ENCODE peak calls at places on chromosomes 7 and 10, in eight cellular contexts. U, C, E, R, G, I, B and N are unnamed samples.

GRCh38 chr10:86899128-86899527 is 58.3 kb downstream of the MMRN2 start:
- DNase-seq in U (no peak), C (peak; percentile 57), E (no peak), R (no peak), G (no peak), I (no peak), B (no peak), N (no peak)

GRCh38 chr7:84384417-84384816 is 189.8 kb upstream of the SEMA3A start:
- DNase-seq in U (no peak), C (no peak), E (peak; percentile 9), R (no peak), G (no peak), I (no peak), B (no peak), N (no peak)

GRCh38 chr10:133131754-133132710 is 28.0 kb upstream of the KNDC1 start:
- DNase-seq in U (no peak), C (no peak), E (no peak), R (no peak), G (no peak), I (no peak), B (peak; percentile 38), N (no peak)

GRCh38 chr10:42850931-42851330 is 68.3 kb downstream of the BMS1 start:
- DNase-seq in U (no peak), C (no peak), E (no peak), R (no peak), G (no peak), I (no peak), B (no peak), N (no peak)

GRCh38 chr10:69506834-69507643 is 55.8 kb downstream of the TSPAN15 start:
- DNase-seq in U (no peak), C (no peak), E (no peak), R (no peak), G (no peak), I (no peak), B (no peak), N (no peak)

GRCh38 chr7:926061-927030 is 28.1 kb downstream of the ADAP1 start:
- DNase-seq in U (no peak), C (no peak), E (no peak), R (no peak), G (no peak), I (peak; percentile 11), B (peak; percentile 92), N (no peak)

GRCh38 chr7:130922206-130923112 is 188.5 kb upstream of the KLF14 start:
- DNase-seq in U (no peak), C (no peak), E (no peak), R (no peak), G (no peak), I (no peak), B (no peak), N (no peak)

GRCh38 chr7:102849079-102849478 is 63.7 kb upstream of the LRRC17 start:
- DNase-seq in U (no peak), C (no peak), E (peak; percentile 91), R (no peak), G (no peak), I (no peak), B (no peak), N (no peak)

DNA sequence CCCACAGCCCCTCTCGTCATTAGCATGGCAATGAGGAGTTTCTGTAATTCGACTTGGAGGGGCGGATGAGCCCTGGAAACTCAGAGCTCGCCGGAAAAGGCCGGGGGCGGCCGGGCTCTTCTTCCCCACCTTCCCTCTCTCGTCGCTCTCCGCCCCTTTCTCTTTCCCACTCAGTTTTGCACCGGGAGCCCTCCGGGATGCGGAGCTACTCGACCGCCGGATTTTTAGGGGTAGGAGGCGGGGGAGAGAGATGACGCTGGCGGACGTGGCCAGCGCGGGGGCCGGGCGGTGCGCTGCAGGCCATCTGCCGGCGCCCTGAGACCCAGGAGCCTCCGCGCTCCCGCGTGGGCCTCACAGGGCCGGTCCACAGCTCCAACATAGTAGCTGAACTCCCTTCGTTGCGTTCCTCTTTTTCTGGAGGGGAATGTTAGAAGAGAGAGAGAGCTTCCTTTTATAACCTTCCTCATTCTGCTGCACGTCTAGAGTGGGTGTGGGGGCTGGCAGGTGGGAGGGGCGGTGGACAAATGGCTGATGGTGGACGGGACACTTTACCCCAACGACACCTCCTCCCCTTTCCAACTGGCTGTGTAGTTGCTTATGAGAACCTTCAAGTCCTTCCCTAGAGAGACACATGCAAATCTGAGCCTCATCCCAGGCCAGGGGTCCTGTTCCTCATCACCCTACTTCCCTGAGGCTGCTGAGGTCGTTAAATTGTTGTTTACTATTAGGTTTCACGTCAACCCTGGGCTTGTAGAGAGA is 1.1 kb upstream of the HOXA1 start:
- DNase-seq in U (no peak), C (peak; percentile 31), E (peak; percentile 59), R (peak; percentile 52), G (no peak), I (no peak), B (no peak), N (no peak)
- H3K4me3 ChIP-seq in U (peak overlapping the region; percentile 91), C (peak overlapping the region; percentile 58), E (peak overlapping the region; percentile 93), R (peak overlapping the region; percentile 51), G (peak overlapping the region; percentile 91), I (no peak overlapping the region), B (peak overlapping the region; percentile 85), N (peak overlapping the region; percentile 83)

GRCh38 chr7:34761627-34762026 is 103.6 kb downstream of the NPSR1 start:
- DNase-seq in U (no peak), C (no peak), E (peak; percentile 3), R (no peak), G (no peak), I (no peak), B (no peak), N (no peak)
- TF ChIP-seq CTCF in U (no peak), C (no peak), E (no peak), R (no peak), G (no peak), I (no peak), B (no peak), N (no peak)

GRCh38 chr10:32955790-32956189 is 2.2 kb downstream of the ITGB1 start:
- DNase-seq in U (no peak), C (no peak), E (no peak), R (no peak), G (no peak), I (no peak), B (no peak), N (no peak)

GRCh38 chr10:32954545-32955298 is 3.3 kb downstream of the ITGB1 start:
- DNase-seq in U (no peak), C (no peak), E (no peak), R (no peak), G (no peak), I (no peak), B (no peak), N (no peak)

GRCh38 chr10:32954080-32954479 is 4.0 kb downstream of the ITGB1 start:
- DNase-seq in U (no peak), C (no peak), E (no peak), R (no peak), G (no peak), I (no peak), B (no peak), N (no peak)

GRCh38 chr10:32956365-32957197 is 1.4 kb downstream of the ITGB1 start:
- DNase-seq in U (no peak), C (no peak), E (no peak), R (no peak), G (no peak), I (no peak), B (no peak), N (no peak)

GRCh38 chr10:32955299-32955772 is 2.7 kb downstream of the ITGB1 start:
- DNase-seq in U (no peak), C (no peak), E (no peak), R (no peak), G (no peak), I (no peak), B (no peak), N (no peak)
- H3K4me3 ChIP-seq in U (peak overlapping the region; percentile 79), C (peak overlapping the region; percentile 13), E (peak overlapping the region; percentile 80), R (no peak overlapping the region), G (peak overlapping the region; percentile 86), I (peak overlapping the region; percentile 96), B (no peak overlapping the region), N (peak overlapping the region; percentile 44)

DNA sequence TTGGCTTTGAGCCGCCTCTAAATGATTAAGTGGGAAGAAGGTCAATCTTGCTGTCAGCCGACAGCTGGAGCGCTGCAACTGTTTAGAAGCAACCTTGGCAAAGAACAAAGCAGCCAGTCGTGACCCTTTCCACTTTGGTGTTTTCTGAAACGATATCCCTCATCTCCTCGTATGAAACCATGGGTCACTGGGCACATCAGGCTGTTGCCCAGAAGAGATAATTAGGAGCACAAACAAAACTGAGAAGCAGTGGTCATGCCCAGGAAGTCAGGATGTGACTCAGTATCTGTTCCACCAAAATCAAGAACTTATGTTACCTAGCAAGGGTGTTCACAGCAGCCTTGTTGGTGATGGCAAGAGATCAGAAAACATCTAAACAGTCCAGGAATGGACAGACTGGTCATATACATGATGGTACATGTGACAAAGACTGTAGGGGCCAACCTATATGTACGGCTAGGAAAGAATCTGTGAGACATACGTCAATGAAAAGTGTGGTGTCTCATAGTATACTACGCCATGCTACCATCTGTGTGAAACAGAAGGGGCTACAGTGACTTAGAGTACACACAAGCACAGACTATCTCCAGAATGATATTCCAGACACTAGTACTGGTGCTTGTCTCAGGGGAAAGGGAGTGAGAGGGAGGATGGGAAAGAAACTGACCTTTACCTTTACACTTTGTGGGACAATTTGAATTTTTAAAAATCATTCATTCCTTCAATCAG is 22.4 kb downstream of the STN1 start:
- DNase-seq in U (no peak), C (no peak), E (peak; percentile 81), R (peak; percentile 63), G (no peak), I (no peak), B (no peak), N (no peak)
- TF ChIP-seq CTCF in U (no peak), C (no peak), E (no peak), R (no peak), G (no peak), I (no peak), B (no peak), N (no peak)